ENCODE peak calls at places on chromosomes 13 and 19, in seven cellular contexts. O is activated naive CD8-positive, alpha-beta T cell treated with anti-CD3 and anti-CD28 coated beads, Interleukin-2, amount 10 ng/mL, durations not matched to agents 7 days and 5 days; H is heart right ventricle; U is heart left ventricle; Q is stimulated activated naive CD8-positive, alpha-beta T cell treated with anti-CD3 and anti-CD28 coated beads, Interleukin-15, Interleukin-2, amounts not matched to agents 100 U/mL and 50 U/mL, for 24 hours; S is naive thymus-derived CD8-positive, alpha-beta T cell; G is mucosa of descending colon. T is an unnamed sample.

GRCh38 chr19:44943801-44944249 is 1.8 kb downstream of the APOC4 start:
- ATAC-seq in S (no peak), H (peak; percentile 82), G (peak; percentile 73), U (peak; percentile 70), Q (no peak), O (no peak), T (no peak)

GRCh38 chr19:2034729-2035589 is 16.1 kb downstream of the MKNK2 start:
- ATAC-seq in Q (peak; percentile 45), O (peak; percentile 25), H (no peak), G (peak; percentile 74), S (peak; percentile 68), U (no peak), T (peak; percentile 25)

GRCh38 chr13:72221276-72221962 is 354.4 kb upstream of the DACH1 start:
- ATAC-seq in U (no peak), S (no peak), G (peak; percentile 96), O (no peak), Q (no peak), H (no peak), T (no peak)

GRCh38 chr13:41216160-41216559 is 21.8 kb upstream of the KBTBD7 start:
- ATAC-seq in S (no peak), H (no peak), O (no peak), G (no peak), Q (no peak), U (no peak), T (no peak)

GRCh38 chr19:409515-410242 is 732 bp upstream of the C2CD4C start:
- ATAC-seq in O (no peak), H (no peak), U (no peak), S (peak; percentile 71), G (no peak), Q (no peak), T (no peak)

GRCh38 chr19:16461630-16462051 is 10.1 kb downstream of the EPS15L1 start:
- ATAC-seq in G (no peak), O (no peak), H (peak; percentile 75), Q (no peak), U (peak; percentile 89), S (no peak), T (no peak)

GRCh38 chr13:112680741-112681360 is 9.0 kb upstream of the ATP11A start:
- ATAC-seq in U (peak; percentile 13), Q (no peak), S (no peak), H (no peak), O (no peak), G (no peak), T (no peak)

GRCh38 chr19:29084266-29084665 is 128.7 kb downstream of the UQCRFS1 start:
- ATAC-seq in O (no peak), H (no peak), U (no peak), G (no peak), Q (no peak), S (no peak), T (no peak)

GRCh38 chr13:22915442-22916082 is 265.2 kb upstream of the SGCG start:
- ATAC-seq in G (peak; percentile 84), U (peak; percentile 76), H (peak; percentile 64), O (peak; percentile 33), Q (peak; percentile 14), S (peak; percentile 44), T (peak; percentile 23)

GRCh38 chr13:93900735-93901134 is 578.7 kb downstream of the DCT start:
- ATAC-seq in G (no peak), S (no peak), H (peak; percentile 37), Q (no peak), O (no peak), U (peak; percentile 34), T (no peak)

GRCh38 chr13:21733475-21734311 is 62.8 kb downstream of the FGF9 start:
- ATAC-seq in H (no peak), G (peak; percentile 58), O (no peak), U (no peak), S (no peak), Q (no peak), T (no peak)

GRCh38 chr19:16076958-16077611 is 790 bp downstream of the TPM4 start:
- ATAC-seq in U (no peak), G (peak; percentile 20), S (no peak), Q (no peak), H (no peak), O (no peak), T (no peak)

GRCh38 chr19:53057904-53058579 is 13.5 kb downstream of the ERVV-2 start:
- ATAC-seq in U (peak; percentile 78), G (no peak), H (peak; percentile 88), O (no peak), S (no peak), Q (no peak), T (no peak)

GRCh38 chr13:46404732-46405097 is 17.7 kb upstream of the RUBCNL start:
- ATAC-seq in Q (no peak), U (no peak), G (no peak), O (no peak), H (no peak), S (no peak), T (no peak)

GRCh38 chr13:107210216-107211010 is 642.5 kb upstream of the ARGLU1 start:
- ATAC-seq in S (no peak), G (peak; percentile 71), U (no peak), Q (no peak), O (no peak), H (no peak), T (no peak)

GRCh38 chr19:32566246-32566830 is 14.7 kb upstream of the PDCD5 start:
- ATAC-seq in Q (no peak), S (no peak), H (no peak), O (no peak), G (no peak), U (no peak), T (no peak)

GRCh38 chr13:40087021-40088002 is 431.9 kb downstream of the COG6 start:
- ATAC-seq in O (no peak), Q (no peak), G (no peak), U (no peak), H (no peak), S (no peak), T (no peak)

GRCh38 chr19:39845172-39845571 is 1.0 kb downstream of the FBL start:
- ATAC-seq in S (no peak), Q (no peak), H (no peak), O (no peak), U (no peak), G (no peak), T (no peak)

GRCh38 chr19:39970424-39970673 is 616 bp upstream of the PSMC4 start:
- ATAC-seq in O (peak; percentile 32), S (peak; percentile 39), G (peak; percentile 49), Q (no peak), H (peak; percentile 31), U (peak; percentile 33), T (peak; percentile 38)

GRCh38 chr19:50814883-50815282 is 8.7 kb downstream of the KLK1 start:
- ATAC-seq in H (no peak), Q (no peak), O (no peak), G (no peak), U (no peak), S (no peak), T (no peak)

GRCh38 chr13:91348906-91349435 is 1.5 kb downstream of the MIR17HG start:
- ATAC-seq in Q (peak; percentile 59), G (peak; percentile 80), H (peak; percentile 89), S (peak; percentile 63), U (peak; percentile 91), O (peak; percentile 57), T (peak; percentile 64)

GRCh38 chr13:44337581-44337980 is 36.0 kb upstream of the SERP2 start:
- ATAC-seq in H (no peak), S (no peak), Q (no peak), U (no peak), G (no peak), O (no peak), T (peak; percentile 28)

GRCh38 chr13:98606296-98606695 is 29.4 kb upstream of the STK24 start:
- ATAC-seq in H (no peak), G (no peak), O (no peak), Q (no peak), S (no peak), U (no peak), T (no peak)

GRCh38 chr19:33189453-33189852 is 4.7 kb upstream of the LRP3 start:
- ATAC-seq in O (no peak), G (no peak), H (no peak), Q (no peak), S (no peak), U (no peak), T (no peak)

GRCh38 chr19:16002380-16002779 is 53.6 kb downstream of the OR10H4 start:
- ATAC-seq in S (no peak), H (no peak), G (no peak), U (no peak), O (no peak), Q (no peak), T (no peak)

GRCh38 chr19:38375098-38375493 is 725 bp downstream of the PSMD8 start:
- ATAC-seq in H (peak; percentile 10), O (no peak), U (peak; percentile 4), S (no peak), Q (no peak), G (peak; percentile 21), T (peak; percentile 5)

GRCh38 chr19:741506-742131 is 9.3 kb upstream of the MISP start:
- ATAC-seq in G (no peak), S (peak; percentile 23), Q (peak; percentile 37), U (no peak), H (no peak), O (no peak), T (no peak)

GRCh38 chr13:41505209-41505835 is 48.0 kb downstream of the RGCC start:
- ATAC-seq in H (no peak), S (no peak), U (no peak), O (no peak), Q (no peak), G (no peak), T (no peak)

GRCh38 chr13:106505295-106505694 is 30.2 kb downstream of the EFNB2 start:
- ATAC-seq in G (no peak), Q (no peak), H (no peak), S (no peak), O (no peak), U (no peak), T (no peak)

GRCh38 chr13:113584205-113584869 is at the start of gene TFDP1:
- ATAC-seq in S (peak; percentile 69), U (peak; percentile 79), G (peak; percentile 95), H (peak; percentile 84), O (peak; percentile 92), Q (peak; percentile 92), T (peak; percentile 91)

T was measured in activated T-helper 17 cell treated with anti-CD3 and anti-CD28 coated beads, Interleukin-2, amount 50 U/mL, for 72 hours.